ENCODE peak calls at places on chromosomes 1 and 21, in nine cellular contexts. U is glutamatergic neuron, R is AG09319, N is suprapubic skin, D is GM10248, F is mucosa of descending colon, J is fibroblast of lung, Q is epithelial cell of esophagus, G is stomach. H is an unnamed sample.

GRCh38 chr21:38982096-38982495 is 176.4 kb downstream of the ETS2 start:
- DNase-seq in U (no peak), R (no peak), N (no peak), D (no peak), F (no peak), J (no peak), Q (no peak), G (no peak), H (no peak)

GRCh38 chr1:241343956-241344355 is 13.0 kb downstream of the RGS7 start:
- DNase-seq in U (no peak), R (no peak), N (no peak), D (no peak), F (no peak), J (no peak), Q (peak; percentile 3), G (no peak), H (no peak)

GRCh38 chr21:45985471-45986315 is 4.1 kb downstream of the COL6A1 start:
- DNase-seq in U (no peak), R (no peak), N (peak; percentile 78), D (no peak), F (no peak), J (no peak), Q (no peak), G (no peak), H (peak; percentile 3)

GRCh38 chr1:208006258-208006920 is 95.5 kb upstream of the CD34 start:
- DNase-seq in U (no peak), R (no peak), N (peak; percentile 7), D (no peak), F (no peak), J (no peak), Q (no peak), G (no peak), H (no peak)

GRCh38 chr1:31712625-31713024 is 8.8 kb upstream of the COL16A1 start:
- DNase-seq in U (no peak), R (no peak), N (no peak), D (no peak), F (peak; percentile 67), J (peak; percentile 63), Q (peak; percentile 22), G (peak; percentile 73), H (no peak)

GRCh38 chr1:112325504-112325903 is 70.5 kb upstream of the CTTNBP2NL start:
- DNase-seq in U (peak; percentile 23), R (no peak), N (no peak), D (no peak), F (peak; percentile 5), J (no peak), Q (no peak), G (no peak), H (no peak)

GRCh38 chr1:214840366-214840765 is 237.4 kb downstream of the CENPF start:
- DNase-seq in U (no peak), R (no peak), N (no peak), D (no peak), F (no peak), J (peak; percentile 67), Q (peak; percentile 2), G (no peak), H (no peak)

GRCh38 chr21:16588433-16588860 is 858.7 kb downstream of the USP25 start:
- DNase-seq in U (peak; percentile 73), R (peak; percentile 28), N (peak; percentile 84), D (no peak), F (peak; percentile 16), J (peak; percentile 77), Q (peak; percentile 93), G (peak; percentile 31), H (no peak)

GRCh38 chr1:21568809-21569385 is 59.7 kb downstream of the ALPL start:
- DNase-seq in U (no peak), R (no peak), N (no peak), D (no peak), F (no peak), J (no peak), Q (no peak), G (no peak), H (no peak)

GRCh38 chr1:59520194-59520593 is 223.3 kb downstream of the FGGY start:
- DNase-seq in U (no peak), R (no peak), N (no peak), D (no peak), F (no peak), J (no peak), Q (no peak), G (no peak), H (no peak)

GRCh38 chr1:51512120-51512519 is 6.9 kb downstream of the EPS15 start:
- DNase-seq in U (no peak), R (no peak), N (no peak), D (no peak), F (no peak), J (no peak), Q (no peak), G (no peak), H (no peak)

GRCh38 chr1:4668738-4669700 is 14.6 kb downstream of the AJAP1 start:
- DNase-seq in U (no peak), R (no peak), N (no peak), D (no peak), F (no peak), J (no peak), Q (peak; percentile 15), G (no peak), H (no peak)

GRCh38 chr1:34190692-34191091 is 14.0 kb downstream of the C1orf94 start:
- DNase-seq in U (no peak), R (no peak), N (no peak), D (no peak), F (no peak), J (no peak), Q (no peak), G (no peak), H (no peak)

GRCh38 chr1:68117416-68117815 is 67.0 kb upstream of the DIRAS3 start:
- DNase-seq in U (peak; percentile 22), R (no peak), N (no peak), D (no peak), F (no peak), J (no peak), Q (no peak), G (no peak), H (no peak)

GRCh38 chr1:180269848-180270766 is 40.0 kb downstream of the LHX4 start:
- DNase-seq in U (no peak), R (no peak), N (peak; percentile 28), D (no peak), F (peak; percentile 84), J (no peak), Q (peak; percentile 60), G (peak; percentile 46), H (no peak)

GRCh38 chr1:224781800-224782199 is 147.7 kb upstream of the DNAH14 start:
- DNase-seq in U (no peak), R (no peak), N (no peak), D (no peak), F (no peak), J (no peak), Q (no peak), G (no peak), H (no peak)

GRCh38 chr1:53710584-53710983 is 28.4 kb downstream of the GLIS1 start:
- DNase-seq in U (no peak), R (no peak), N (no peak), D (no peak), F (no peak), J (no peak), Q (no peak), G (no peak), H (no peak)

GRCh38 chr1:19925342-19926070 is 2.1 kb upstream of the PLA2G2E start:
- DNase-seq in U (no peak), R (no peak), N (no peak), D (no peak), F (no peak), J (no peak), Q (peak; percentile 71), G (no peak), H (no peak)

DNA sequence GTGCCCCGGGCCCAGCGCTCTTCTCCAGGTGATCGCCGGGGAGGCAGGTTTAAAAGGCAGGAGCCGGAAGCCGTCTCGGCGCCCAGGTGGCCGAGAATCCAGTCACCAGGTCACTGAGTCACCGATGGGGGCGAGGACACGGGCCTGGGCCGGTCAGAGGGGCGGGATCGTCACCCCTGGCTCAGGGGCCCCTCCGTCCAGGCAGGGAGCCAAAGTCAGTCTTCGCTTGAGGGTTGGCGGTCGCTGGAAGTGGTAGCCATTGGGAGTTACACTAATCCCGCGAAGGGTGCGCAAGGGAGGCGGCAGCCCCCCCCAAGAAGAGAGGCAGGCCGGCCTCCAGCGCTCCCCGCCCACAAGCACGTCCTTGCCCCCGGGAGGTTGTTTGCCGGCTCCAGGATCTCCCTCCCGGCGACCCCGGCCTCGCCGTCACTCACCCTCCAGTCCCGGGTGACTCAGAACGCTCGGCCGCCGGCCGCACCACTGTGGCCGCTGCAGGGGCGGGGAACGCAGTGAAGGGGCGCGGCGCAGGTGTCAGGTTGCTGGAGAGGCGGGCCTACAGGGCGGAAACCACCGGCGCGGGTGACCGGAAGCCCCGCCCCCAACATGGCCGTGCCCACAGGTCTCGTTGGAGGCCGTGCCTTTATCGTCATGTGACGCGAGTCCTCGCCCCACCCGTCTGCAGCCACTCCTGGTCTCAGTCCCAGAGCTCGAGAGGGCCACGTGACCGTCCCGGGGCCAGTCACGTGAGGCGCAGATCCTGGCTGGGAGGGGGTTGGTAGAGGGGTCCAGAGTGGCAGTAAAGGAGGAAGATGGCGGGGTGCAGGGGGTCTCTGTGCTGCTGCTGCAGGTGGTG is at the start of the genes CLCN6 and MTHFR:
- DNase-seq in U (peak; percentile 100), R (peak; percentile 97), N (peak; percentile 100), D (peak; percentile 99), F (peak; percentile 99), J (peak; percentile 99), Q (peak; percentile 100), G (peak; percentile 100), H (peak; percentile 99)
- TF ChIP-seq CTCF in U (no peak), R (no peak), N (no peak), D (no peak), F (no peak), J (no peak), Q (no peak), G (no peak), H (no peak)

DNA sequence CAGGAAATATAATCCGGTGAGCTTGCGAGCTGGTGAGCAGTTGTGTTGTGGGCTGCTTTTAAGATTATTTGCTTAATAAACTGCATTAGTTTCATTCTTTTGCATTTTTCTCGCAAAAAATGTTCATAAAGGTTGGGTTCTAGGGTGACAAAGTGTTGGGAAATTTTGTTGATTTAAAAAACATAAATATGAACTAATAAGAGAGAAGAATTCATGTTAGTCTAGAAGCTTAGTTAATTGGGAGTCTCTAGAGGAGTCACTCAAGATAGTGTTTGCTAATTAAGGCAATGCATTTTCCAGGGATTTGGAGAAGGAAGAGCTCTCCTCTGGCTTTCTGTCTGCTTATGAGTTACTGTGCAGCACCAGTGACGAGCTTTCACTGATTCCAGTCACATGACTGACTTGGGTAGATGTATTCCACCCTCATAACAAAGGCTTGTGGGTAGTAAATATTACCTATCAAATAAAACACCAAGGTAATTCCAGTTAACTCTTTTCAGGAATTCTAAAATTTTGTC is 417.0 kb downstream of the PTBP2 start:
- DNase-seq in U (no peak), R (no peak), N (no peak), D (no peak), F (no peak), J (no peak), Q (no peak), G (no peak), H (no peak)
- TF ChIP-seq CTCF in U (no peak), R (no peak), N (no peak), D (no peak), F (no peak), J (no peak), Q (no peak), G (no peak), H (peak; percentile 32)

GRCh38 chr1:61268546-61269243 is 186.3 kb downstream of the NFIA start:
- DNase-seq in U (no peak), R (no peak), N (no peak), D (no peak), F (no peak), J (no peak), Q (no peak), G (no peak), H (no peak)
- TF ChIP-seq CTCF in U (no peak), R (no peak), N (no peak), D (no peak), F (no peak), J (no peak), Q (no peak), G (no peak), H (no peak)

GRCh38 chr1:116169898-116170297 is 58.7 kb downstream of the MAB21L3 start:
- DNase-seq in U (no peak), R (no peak), N (no peak), D (no peak), F (no peak), J (no peak), Q (no peak), G (no peak), H (no peak)
- TF ChIP-seq CTCF in U (no peak), R (no peak), N (no peak), D (no peak), F (no peak), J (no peak), Q (no peak), G (no peak), H (no peak)

H was measured in activated CD8-positive, alpha-beta T cell treated with anti-CD3 and anti-CD28 coated beads for 36 hours.